ENCODE peak calls at places on chromosomes 3 and 15, in eight cellular contexts. One of them, this sample, is unnamed.

GRCh38 chr3:127887321-127887720 is 27.7 kb upstream of the KBTBD12 start:
- DNase-seq in breast epithelium: no peak
- DNase-seq in esophagus squamous epithelium: no peak
- DNase-seq in stomach: no peak
- DNase-seq in heart left ventricle: no peak
- DNase-seq in A549: no peak
- DNase-seq in lower leg skin: no peak
- DNase-seq in HCT116: no peak
- DNase-seq in this sample: no peak

GRCh38 chr3:52811452-52812011 is 16.9 kb downstream of the ITIH3 start:
- DNase-seq in breast epithelium: no peak
- DNase-seq in A549: no peak
- DNase-seq in esophagus squamous epithelium: no peak
- DNase-seq in heart left ventricle: no peak
- DNase-seq in stomach: no peak
- DNase-seq in HCT116: no peak
- DNase-seq in lower leg skin: no peak
- DNase-seq in this sample: no peak

GRCh38 chr15:94119215-94119815 is 112.0 kb upstream of the MCTP2 start:
- DNase-seq in heart left ventricle: peak
- DNase-seq in lower leg skin: no peak
- DNase-seq in breast epithelium: no peak
- DNase-seq in stomach: no peak
- DNase-seq in A549: no peak
- DNase-seq in esophagus squamous epithelium: no peak
- DNase-seq in HCT116: no peak
- DNase-seq in this sample: no peak

GRCh38 chr3:170499562-170500156 is 81.0 kb downstream of the CLDN11 start:
- DNase-seq in A549: peak
- DNase-seq in esophagus squamous epithelium: no peak
- DNase-seq in stomach: peak
- DNase-seq in breast epithelium: no peak
- DNase-seq in lower leg skin: no peak
- DNase-seq in heart left ventricle: no peak
- DNase-seq in HCT116: peak
- DNase-seq in this sample: peak

GRCh38 chr3:187744169-187745151 is 808 bp downstream of the BCL6 start:
- DNase-seq in A549: peak
- DNase-seq in breast epithelium: peak
- DNase-seq in lower leg skin: peak
- DNase-seq in stomach: peak
- DNase-seq in heart left ventricle: peak
- DNase-seq in esophagus squamous epithelium: no peak
- DNase-seq in HCT116: no peak
- DNase-seq in this sample: no peak

GRCh38 chr15:69755571-69756310 is 303.1 kb downstream of the RPLP1 start:
- DNase-seq in esophagus squamous epithelium: no peak
- DNase-seq in lower leg skin: no peak
- DNase-seq in A549: no peak
- DNase-seq in heart left ventricle: peak
- DNase-seq in stomach: no peak
- DNase-seq in HCT116: no peak
- DNase-seq in breast epithelium: no peak
- DNase-seq in this sample: no peak

GRCh38 chr3:119310052-119310451 is 15.9 kb downstream of the ARHGAP31 start:
- DNase-seq in esophagus squamous epithelium: no peak
- DNase-seq in heart left ventricle: no peak
- DNase-seq in lower leg skin: no peak
- DNase-seq in breast epithelium: peak
- DNase-seq in stomach: no peak
- DNase-seq in HCT116: no peak
- DNase-seq in A549: no peak
- DNase-seq in this sample: peak

GRCh38 chr3:152175576-152175883 is 93.2 kb upstream of the MBNL1 start:
- DNase-seq in A549: no peak
- DNase-seq in HCT116: no peak
- DNase-seq in lower leg skin: no peak
- DNase-seq in esophagus squamous epithelium: no peak
- DNase-seq in breast epithelium: no peak
- DNase-seq in stomach: no peak
- DNase-seq in heart left ventricle: no peak
- DNase-seq in this sample: no peak

GRCh38 chr3:31196881-31197364 is 302.5 kb upstream of the GADL1 start:
- DNase-seq in lower leg skin: peak
- DNase-seq in breast epithelium: peak
- DNase-seq in HCT116: no peak
- DNase-seq in heart left ventricle: no peak
- DNase-seq in esophagus squamous epithelium: no peak
- DNase-seq in A549: no peak
- DNase-seq in stomach: no peak
- DNase-seq in this sample: no peak

GRCh38 chr3:73768594-73769308 is 144.0 kb upstream of the PDZRN3 start:
- DNase-seq in esophagus squamous epithelium: no peak
- DNase-seq in A549: no peak
- DNase-seq in stomach: no peak
- DNase-seq in HCT116: no peak
- DNase-seq in heart left ventricle: no peak
- DNase-seq in lower leg skin: no peak
- DNase-seq in breast epithelium: no peak
- DNase-seq in this sample: no peak

GRCh38 chr15:37900286-37901221 is 33.9 kb upstream of the TMCO5A start:
- DNase-seq in heart left ventricle: no peak
- DNase-seq in A549: peak
- DNase-seq in stomach: no peak
- DNase-seq in breast epithelium: no peak
- DNase-seq in HCT116: no peak
- DNase-seq in esophagus squamous epithelium: no peak
- DNase-seq in lower leg skin: no peak
- DNase-seq in this sample: no peak

GRCh38 chr3:25479727-25480010 is 51.6 kb downstream of the RARB start:
- DNase-seq in HCT116: no peak
- DNase-seq in stomach: no peak
- DNase-seq in heart left ventricle: no peak
- DNase-seq in lower leg skin: no peak
- DNase-seq in A549: no peak
- DNase-seq in esophagus squamous epithelium: no peak
- DNase-seq in breast epithelium: no peak
- DNase-seq in this sample: no peak

GRCh38 chr15:78716651-78717050 is 75.6 kb upstream of the CHRNB4 start:
- DNase-seq in stomach: no peak
- DNase-seq in esophagus squamous epithelium: no peak
- DNase-seq in heart left ventricle: no peak
- DNase-seq in lower leg skin: no peak
- DNase-seq in HCT116: no peak
- DNase-seq in breast epithelium: no peak
- DNase-seq in A549: no peak
- DNase-seq in this sample: no peak

GRCh38 chr15:68650901-68651709 is 72.3 kb downstream of the CORO2B start:
- DNase-seq in lower leg skin: peak
- DNase-seq in esophagus squamous epithelium: no peak
- DNase-seq in breast epithelium: no peak
- DNase-seq in HCT116: peak
- DNase-seq in heart left ventricle: peak
- DNase-seq in A549: peak
- DNase-seq in stomach: peak
- DNase-seq in this sample: no peak

GRCh38 chr3:192409838-192410683 is 317.3 kb downstream of the FGF12 start:
- DNase-seq in A549: peak
- DNase-seq in heart left ventricle: peak
- DNase-seq in stomach: no peak
- DNase-seq in HCT116: no peak
- DNase-seq in esophagus squamous epithelium: no peak
- DNase-seq in breast epithelium: no peak
- DNase-seq in lower leg skin: no peak
- DNase-seq in this sample: peak

GRCh38 chr3:28940530-28940929 is 340.3 kb upstream of the RBMS3 start:
- DNase-seq in esophagus squamous epithelium: no peak
- DNase-seq in stomach: no peak
- DNase-seq in A549: no peak
- DNase-seq in HCT116: no peak
- DNase-seq in heart left ventricle: no peak
- DNase-seq in lower leg skin: no peak
- DNase-seq in breast epithelium: peak
- DNase-seq in this sample: no peak

GRCh38 chr15:62979252-62979651 is 63.3 kb upstream of the TPM1 start:
- DNase-seq in heart left ventricle: no peak
- DNase-seq in esophagus squamous epithelium: no peak
- DNase-seq in A549: no peak
- DNase-seq in lower leg skin: no peak
- DNase-seq in stomach: no peak
- DNase-seq in breast epithelium: no peak
- DNase-seq in HCT116: no peak
- DNase-seq in this sample: no peak

GRCh38 chr3:65948833-65949573 is 89.7 kb downstream of the MAGI1 start:
- DNase-seq in breast epithelium: no peak
- DNase-seq in heart left ventricle: no peak
- DNase-seq in lower leg skin: no peak
- DNase-seq in HCT116: no peak
- DNase-seq in A549: no peak
- DNase-seq in esophagus squamous epithelium: no peak
- DNase-seq in stomach: no peak
- DNase-seq in this sample: no peak

GRCh38 chr3:120173056-120173675 is 78.9 kb upstream of the GSK3B start:
- DNase-seq in heart left ventricle: no peak
- DNase-seq in A549: no peak
- DNase-seq in lower leg skin: no peak
- DNase-seq in breast epithelium: no peak
- DNase-seq in esophagus squamous epithelium: no peak
- DNase-seq in HCT116: no peak
- DNase-seq in stomach: no peak
- DNase-seq in this sample: no peak

GRCh38 chr3:157487339-157487738 is 15.9 kb downstream of the VEPH1 start:
- DNase-seq in A549: no peak
- DNase-seq in lower leg skin: no peak
- DNase-seq in esophagus squamous epithelium: no peak
- DNase-seq in breast epithelium: no peak
- DNase-seq in HCT116: no peak
- DNase-seq in heart left ventricle: no peak
- DNase-seq in stomach: no peak
- DNase-seq in this sample: no peak

GRCh38 chr3:82633319-82633718 is 871.9 kb upstream of the GBE1 start:
- DNase-seq in heart left ventricle: no peak
- DNase-seq in stomach: no peak
- DNase-seq in breast epithelium: no peak
- DNase-seq in HCT116: no peak
- DNase-seq in A549: no peak
- DNase-seq in lower leg skin: no peak
- DNase-seq in esophagus squamous epithelium: no peak
- DNase-seq in this sample: no peak

GRCh38 chr3:155101398-155101797 is 21.3 kb downstream of the MME start:
- DNase-seq in breast epithelium: no peak
- DNase-seq in esophagus squamous epithelium: no peak
- DNase-seq in A549: no peak
- DNase-seq in stomach: no peak
- DNase-seq in HCT116: no peak
- DNase-seq in lower leg skin: no peak
- DNase-seq in heart left ventricle: no peak
- DNase-seq in this sample: no peak

GRCh38 chr3:99505200-99505599 is 133.2 kb upstream of the COL8A1 start:
- DNase-seq in heart left ventricle: no peak
- DNase-seq in stomach: no peak
- DNase-seq in breast epithelium: no peak
- DNase-seq in HCT116: no peak
- DNase-seq in lower leg skin: no peak
- DNase-seq in A549: no peak
- DNase-seq in esophagus squamous epithelium: no peak
- DNase-seq in this sample: no peak

GRCh38 chr15:81977464-81977863 is 68.4 kb downstream of the MEX3B start:
- DNase-seq in heart left ventricle: no peak
- DNase-seq in stomach: no peak
- DNase-seq in A549: no peak
- DNase-seq in esophagus squamous epithelium: no peak
- DNase-seq in breast epithelium: no peak
- DNase-seq in HCT116: no peak
- DNase-seq in lower leg skin: no peak
- DNase-seq in this sample: no peak

GRCh38 chr15:81982808-81983207 is 63.0 kb downstream of the MEX3B start:
- DNase-seq in HCT116: no peak
- DNase-seq in lower leg skin: no peak
- DNase-seq in breast epithelium: no peak
- DNase-seq in esophagus squamous epithelium: no peak
- DNase-seq in stomach: no peak
- DNase-seq in heart left ventricle: no peak
- DNase-seq in A549: no peak
- DNase-seq in this sample: no peak

GRCh38 chr15:81987628-81988027 is 58.2 kb downstream of the MEX3B start:
- DNase-seq in A549: no peak
- DNase-seq in breast epithelium: no peak
- DNase-seq in heart left ventricle: no peak
- DNase-seq in lower leg skin: no peak
- DNase-seq in HCT116: no peak
- DNase-seq in esophagus squamous epithelium: no peak
- DNase-seq in stomach: no peak
- DNase-seq in this sample: no peak

GRCh38 chr15:81981888-81982287 is 63.9 kb downstream of the MEX3B start:
- DNase-seq in HCT116: no peak
- DNase-seq in lower leg skin: no peak
- DNase-seq in A549: no peak
- DNase-seq in heart left ventricle: no peak
- DNase-seq in esophagus squamous epithelium: no peak
- DNase-seq in breast epithelium: no peak
- DNase-seq in stomach: no peak
- DNase-seq in this sample: no peak
- TF ChIP-seq POLR2A in HCT116: no peak
- TF ChIP-seq POLR2A in lower leg skin: no peak
- TF ChIP-seq POLR2A in A549: no peak
- TF ChIP-seq POLR2A in heart left ventricle: no peak
- TF ChIP-seq POLR2A in esophagus squamous epithelium: no peak
- TF ChIP-seq POLR2A in breast epithelium: no peak
- TF ChIP-seq POLR2A in stomach: no peak
- TF ChIP-seq POLR2A in this sample: no peak

GRCh38 chr3:51100543-51100851 is 284.6 kb upstream of the MANF start:
- DNase-seq in HCT116: no peak
- DNase-seq in breast epithelium: no peak
- DNase-seq in esophagus squamous epithelium: no peak
- DNase-seq in A549: no peak
- DNase-seq in heart left ventricle: no peak
- DNase-seq in stomach: no peak
- DNase-seq in lower leg skin: no peak
- DNase-seq in this sample: no peak
- TF ChIP-seq POLR2A in HCT116: no peak
- TF ChIP-seq POLR2A in breast epithelium: no peak
- TF ChIP-seq POLR2A in esophagus squamous epithelium: no peak
- TF ChIP-seq POLR2A in A549: no peak
- TF ChIP-seq POLR2A in heart left ventricle: no peak
- TF ChIP-seq POLR2A in stomach: no peak
- TF ChIP-seq POLR2A in lower leg skin: no peak
- TF ChIP-seq POLR2A in this sample: no peak

GRCh38 chr3:50612234-50612972 is 829 bp upstream of the CISH start:
- DNase-seq in A549: no peak
- DNase-seq in lower leg skin: no peak
- DNase-seq in stomach: no peak
- DNase-seq in breast epithelium: no peak
- DNase-seq in HCT116: no peak
- DNase-seq in heart left ventricle: no peak
- DNase-seq in esophagus squamous epithelium: no peak
- DNase-seq in this sample: no peak
- TF ChIP-seq POLR2A in A549: no peak
- TF ChIP-seq POLR2A in lower leg skin: no peak
- TF ChIP-seq POLR2A in stomach: no peak
- TF ChIP-seq POLR2A in breast epithelium: no peak
- TF ChIP-seq POLR2A in HCT116: no peak
- TF ChIP-seq POLR2A in heart left ventricle: peak
- TF ChIP-seq POLR2A in esophagus squamous epithelium: no peak
- TF ChIP-seq POLR2A in this sample: peak

GRCh38 chr3:100629728-100630127 is 20.3 kb downstream of the ADGRG7 start:
- DNase-seq in breast epithelium: no peak
- DNase-seq in esophagus squamous epithelium: no peak
- DNase-seq in stomach: no peak
- DNase-seq in heart left ventricle: no peak
- DNase-seq in A549: no peak
- DNase-seq in lower leg skin: no peak
- DNase-seq in HCT116: no peak
- DNase-seq in this sample: no peak
- TF ChIP-seq POLR2A in breast epithelium: no peak
- TF ChIP-seq POLR2A in esophagus squamous epithelium: no peak
- TF ChIP-seq POLR2A in stomach: no peak
- TF ChIP-seq POLR2A in heart left ventricle: no peak
- TF ChIP-seq POLR2A in A549: no peak
- TF ChIP-seq POLR2A in lower leg skin: no peak
- TF ChIP-seq POLR2A in HCT116: no peak
- TF ChIP-seq POLR2A in this sample: no peak